ENCODE peak calls at places on chromosomes 3 and 15, in four cellular contexts. Y is breast epithelium, M is AG09309, C is mucosa of descending colon. I is an unnamed sample.

GRCh38 chr3:29178809-29179793 is 101.8 kb upstream of the RBMS3 start:
- DNase-seq in Y (no peak), M (no peak), C (no peak), I (no peak)

GRCh38 chr3:58899159-58899952 is 150.5 kb downstream of the CFAP20DC start:
- DNase-seq in Y (peak), M (no peak), C (peak), I (no peak)

GRCh38 chr3:134965849-134966248 is 170.8 kb downstream of the EPHB1 start:
- DNase-seq in Y (no peak), M (no peak), C (no peak), I (no peak)

GRCh38 chr3:183680061-183680460 is 17.5 kb upstream of the YEATS2 start:
- DNase-seq in Y (no peak), M (no peak), C (no peak), I (no peak)

GRCh38 chr3:188979669-188980311 is 192.0 kb upstream of the TPRG1 start:
- DNase-seq in Y (no peak), M (no peak), C (no peak), I (no peak)

GRCh38 chr3:39096775-39097174 is 10.7 kb downstream of the GORASP1 start:
- DNase-seq in Y (peak), M (no peak), C (no peak), I (peak)

GRCh38 chr3:141487419-141488345 is 855 bp downstream of the RASA2 start:
- DNase-seq in Y (peak), M (no peak), C (peak), I (no peak)

GRCh38 chr15:66701422-66702034 is 508 bp upstream of the SMAD6 start:
- DNase-seq in Y (peak), M (no peak), C (peak), I (peak)

GRCh38 chr3:45035441-45036301 is 9.6 kb downstream of the CLEC3B start:
- DNase-seq in Y (no peak), M (no peak), C (no peak), I (no peak)

GRCh38 chr15:31098953-31099740 is 2.4 kb downstream of the TRPM1 start:
- DNase-seq in Y (no peak), M (no peak), C (no peak), I (no peak)

GRCh38 chr15:39538936-39539335 is 41.9 kb upstream of the THBS1 start:
- DNase-seq in Y (no peak), M (no peak), C (no peak), I (no peak)

GRCh38 chr3:27431116-27431515 is 53.1 kb downstream of the SLC4A7 start:
- DNase-seq in Y (peak), M (peak), C (peak), I (no peak)

GRCh38 chr3:57105585-57105984 is 45.1 kb downstream of the SPATA12 start:
- DNase-seq in Y (no peak), M (no peak), C (no peak), I (no peak)

GRCh38 chr3:140023616-140024530 is 88.9 kb downstream of the CLSTN2 start:
- DNase-seq in Y (no peak), M (no peak), C (no peak), I (no peak)

GRCh38 chr3:83393276-83393675 is 1565.5 kb upstream of the CADM2 start:
- DNase-seq in Y (no peak), M (no peak), C (no peak), I (no peak)

GRCh38 chr3:103126111-103126510 is 691.3 kb downstream of the ZPLD1 start:
- DNase-seq in Y (no peak), M (no peak), C (no peak), I (no peak)

GRCh38 chr3:56980798-56981390 is 79.6 kb upstream of the SPATA12 start:
- DNase-seq in Y (no peak), M (peak), C (no peak), I (no peak)

GRCh38 chr3:20141841-20142240 is 44.2 kb downstream of the SGO1 start:
- DNase-seq in Y (no peak), M (no peak), C (no peak), I (no peak)

GRCh38 chr3:182212479-182213076 is 500.9 kb downstream of the SOX2 start:
- DNase-seq in Y (peak), M (no peak), C (no peak), I (no peak)

GRCh38 chr3:49244589-49245205 is 32.3 kb downstream of the C3orf62 start:
- DNase-seq in Y (no peak), M (no peak), C (peak), I (no peak)

GRCh38 chr15:65033659-65034269 is 4.3 kb upstream of the MTFMT start:
- DNase-seq in Y (no peak), M (no peak), C (peak), I (no peak)

GRCh38 chr3:140629351-140630137 is 48.3 kb upstream of the TRIM42 start:
- DNase-seq in Y (no peak), M (peak), C (no peak), I (no peak)

GRCh38 chr15:62883938-62884479 is 158.5 kb upstream of the TPM1 start:
- DNase-seq in Y (no peak), M (peak), C (no peak), I (no peak)

GRCh38 chr3:50340404-50341329 is at the start of gene RASSF1:
- DNase-seq in Y (no peak), M (no peak), C (peak), I (no peak)

GRCh38 chr15:79321876-79322275 is 11.0 kb downstream of the TMED3 start:
- DNase-seq in Y (no peak), M (no peak), C (no peak), I (no peak)

GRCh38 chr3:65438096-65438495 is 600.6 kb downstream of the MAGI1 start:
- DNase-seq in Y (no peak), M (no peak), C (no peak), I (no peak)

GRCh38 chr3:65439641-65440040 is 599.1 kb downstream of the MAGI1 start:
- DNase-seq in Y (no peak), M (peak), C (peak), I (no peak)

GRCh38 chr3:65433480-65433879 is 605.2 kb downstream of the MAGI1 start:
- DNase-seq in Y (no peak), M (no peak), C (no peak), I (no peak)

GRCh38 chr3:65438612-65439011 is 600.1 kb downstream of the MAGI1 start:
- DNase-seq in Y (no peak), M (no peak), C (no peak), I (no peak)

DNA sequence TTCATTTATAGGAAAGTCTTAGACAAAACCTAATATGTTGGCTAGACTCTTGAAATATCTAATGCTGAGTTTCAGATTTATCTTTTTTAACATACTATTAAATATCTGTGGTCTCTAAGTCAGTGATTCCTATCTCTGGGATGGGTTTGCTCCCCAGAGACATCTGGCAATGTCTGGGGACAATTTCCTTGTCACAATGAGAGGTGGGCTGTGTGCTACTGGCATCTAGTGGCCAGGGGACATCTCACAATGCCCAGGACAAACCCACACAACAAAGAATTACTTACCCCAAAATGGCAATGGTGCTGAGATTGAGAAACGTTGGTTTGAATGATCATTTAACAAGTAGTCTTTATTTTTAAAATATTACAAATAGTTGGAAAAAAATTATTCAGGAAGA is 602.1 kb downstream of the MAGI1 start:
- DNase-seq in Y (no peak), M (no peak), C (no peak), I (no peak)
- TF ChIP-seq CTCF in Y (no peak), M (peak), C (no peak), I (peak)

GRCh38 chr3:101635954-101636798 is 40.8 kb downstream of the ZBTB11 start:
- DNase-seq in Y (no peak), M (no peak), C (peak), I (peak)

GRCh38 chr3:101637461-101637860 is 39.5 kb downstream of the ZBTB11 start:
- DNase-seq in Y (no peak), M (no peak), C (no peak), I (peak)

GRCh38 chr3:101639280-101639963 is 37.5 kb downstream of the ZBTB11 start:
- DNase-seq in Y (no peak), M (no peak), C (no peak), I (no peak)

GRCh38 chr3:101640256-101640655 is 36.7 kb downstream of the ZBTB11 start:
- DNase-seq in Y (no peak), M (no peak), C (no peak), I (no peak)

GRCh38 chr3:101638262-101638745 is 38.6 kb downstream of the ZBTB11 start:
- DNase-seq in Y (no peak), M (no peak), C (no peak), I (peak)
- TF ChIP-seq CTCF in Y (no peak), M (peak), C (no peak), I (peak)

GRCh38 chr3:63588897-63589296 is 63.6 kb upstream of the SNTN start:
- DNase-seq in Y (no peak), M (no peak), C (no peak), I (no peak)
- TF ChIP-seq CTCF in Y (no peak), M (no peak), C (no peak), I (no peak)

DNA sequence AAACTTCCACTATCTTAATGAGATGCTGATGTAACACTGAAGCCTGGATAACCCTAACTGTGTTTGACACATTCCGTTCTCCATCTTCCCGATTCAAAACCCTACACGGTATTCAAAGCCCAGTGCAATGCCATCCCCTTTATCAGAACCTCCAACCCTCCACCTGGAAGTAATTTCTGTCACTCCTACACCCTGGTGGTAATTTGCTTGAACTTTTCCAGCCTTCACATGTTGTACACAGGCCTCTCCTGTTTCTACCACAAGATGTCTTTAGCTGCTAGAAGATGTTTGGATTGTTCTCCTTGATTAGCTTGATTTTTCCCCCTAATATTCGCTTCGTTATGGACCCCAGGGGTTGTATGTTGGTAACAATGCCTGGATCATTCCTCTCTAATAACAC is 208.9 kb downstream of the CHST2 start:
- DNase-seq in Y (no peak), M (no peak), C (no peak), I (no peak)
- TF ChIP-seq CTCF in Y (no peak), M (no peak), C (no peak), I (peak)

GRCh38 chr15:35910227-35910626 is 364.3 kb upstream of the DPH6 start:
- DNase-seq in Y (no peak), M (no peak), C (no peak), I (no peak)

GRCh38 chr15:35909414-35909813 is 363.4 kb upstream of the DPH6 start:
- DNase-seq in Y (no peak), M (no peak), C (no peak), I (no peak)

GRCh38 chr15:35914573-35914972 is 368.6 kb upstream of the DPH6 start:
- DNase-seq in Y (no peak), M (no peak), C (no peak), I (no peak)

GRCh38 chr15:35911052-35911780 is 365.3 kb upstream of the DPH6 start:
- DNase-seq in Y (no peak), M (no peak), C (no peak), I (no peak)

DNA sequence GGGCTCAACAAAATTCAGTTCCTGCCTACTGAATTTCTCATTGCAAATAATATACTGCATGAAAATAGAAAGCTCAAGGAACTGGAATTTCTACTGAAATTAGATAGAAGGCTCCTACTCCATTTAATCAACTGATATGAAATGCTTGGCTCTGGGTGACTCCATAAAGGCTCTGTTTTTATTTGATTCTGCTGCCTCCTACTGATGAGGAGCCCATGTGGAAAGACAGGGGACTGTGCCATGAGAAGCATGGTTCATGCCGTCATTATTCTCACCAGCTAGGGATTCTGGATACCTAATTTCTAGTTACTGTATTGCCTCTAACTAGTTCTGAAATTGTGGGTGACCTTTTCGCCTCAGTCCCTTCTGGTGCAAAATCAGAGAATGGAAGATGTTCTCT is 366.2 kb upstream of the DPH6 start:
- DNase-seq in Y (no peak), M (no peak), C (no peak), I (no peak)
- TF ChIP-seq CTCF in Y (no peak), M (peak), C (no peak), I (peak)

GRCh38 chr3:43163895-43164493 is 58.1 kb upstream of the POMGNT2 start:
- DNase-seq in Y (no peak), M (no peak), C (no peak), I (peak)

GRCh38 chr3:43159496-43160255 is 53.8 kb upstream of the POMGNT2 start:
- DNase-seq in Y (no peak), M (no peak), C (no peak), I (no peak)

GRCh38 chr3:43162573-43163084 is 56.8 kb upstream of the POMGNT2 start:
- DNase-seq in Y (no peak), M (no peak), C (no peak), I (no peak)

GRCh38 chr3:43160664-43161063 is 54.8 kb upstream of the POMGNT2 start:
- DNase-seq in Y (no peak), M (no peak), C (no peak), I (no peak)

GRCh38 chr3:43161684-43162512 is 56.0 kb upstream of the POMGNT2 start:
- DNase-seq in Y (no peak), M (peak), C (no peak), I (peak)
- TF ChIP-seq CTCF in Y (peak), M (peak), C (no peak), I (peak)

GRCh38 chr15:74820056-74820455 is 6.4 kb upstream of the CPLX3 start:
- DNase-seq in Y (no peak), M (no peak), C (no peak), I (no peak)

GRCh38 chr15:74815961-74816360 is 3.3 kb downstream of the LMAN1L start:
- DNase-seq in Y (no peak), M (no peak), C (no peak), I (no peak)

GRCh38 chr15:74816624-74817369 is 4.2 kb downstream of the LMAN1L start:
- DNase-seq in Y (no peak), M (no peak), C (peak), I (no peak)

GRCh38 chr15:74815121-74815933 is 2.7 kb downstream of the LMAN1L start:
- DNase-seq in Y (peak), M (no peak), C (peak), I (no peak)

GRCh38 chr15:74817370-74817737 is 4.7 kb downstream of the LMAN1L start:
- DNase-seq in Y (peak), M (no peak), C (peak), I (no peak)
- TF ChIP-seq CTCF in Y (no peak), M (peak), C (no peak), I (peak)

GRCh38 chr15:69722924-69723323 is 270.3 kb downstream of the RPLP1 start:
- DNase-seq in Y (no peak), M (no peak), C (no peak), I (no peak)

GRCh38 chr15:69724331-69724730 is 271.7 kb downstream of the RPLP1 start:
- DNase-seq in Y (no peak), M (no peak), C (no peak), I (no peak)

GRCh38 chr15:69725210-69725609 is 272.6 kb downstream of the RPLP1 start:
- DNase-seq in Y (no peak), M (no peak), C (no peak), I (no peak)

GRCh38 chr15:69725957-69726356 is 273.3 kb downstream of the RPLP1 start:
- DNase-seq in Y (no peak), M (no peak), C (no peak), I (no peak)

GRCh38 chr15:69723404-69724097 is 270.9 kb downstream of the RPLP1 start:
- DNase-seq in Y (no peak), M (no peak), C (no peak), I (no peak)
- TF ChIP-seq CTCF in Y (no peak), M (no peak), C (no peak), I (peak)

I was measured in osteocyte.